ENCODE peak calls at places on chromosomes 2 and 18, in seven cellular contexts. P is right lobe of liver; D is spleen; E is CD8-positive, alpha-beta T cell; W is A549; M is suprapubic skin; J is tibial artery. V is an unnamed sample.

GRCh38 chr2:114405486-114406250 is 36.8 kb upstream of the DPP10 start:
- DNase-seq in M (no peak), D (no peak), P (no peak), W (no peak), E (no peak), J (no peak), V (no peak)

GRCh38 chr2:138602166-138602460 is 100.5 kb downstream of the SPOPL start:
- DNase-seq in W (no peak), P (no peak), D (no peak), M (no peak), J (no peak), E (no peak), V (no peak)

GRCh38 chr2:74226648-74227213 is 28.3 kb downstream of the MTHFD2 start:
- DNase-seq in J (peak; percentile 75), E (no peak), W (no peak), D (no peak), M (no peak), P (no peak), V (no peak)

GRCh38 chr2:222993920-222994650 is 57.9 kb upstream of the KCNE4 start:
- DNase-seq in P (no peak), E (no peak), J (peak; percentile 96), M (peak; percentile 86), W (no peak), D (no peak), V (no peak)

GRCh38 chr2:217166241-217166640 is 306.4 kb upstream of the TNP1 start:
- DNase-seq in J (no peak), W (no peak), P (no peak), E (no peak), D (no peak), M (no peak), V (no peak)

GRCh38 chr2:190404487-190404886 is 3.7 kb upstream of the MFSD6 start:
- DNase-seq in M (no peak), D (no peak), W (no peak), E (no peak), J (no peak), P (no peak), V (no peak)

GRCh38 chr2:68799138-68799537 is 64.5 kb downstream of the ARHGAP25 start:
- DNase-seq in P (no peak), D (no peak), W (no peak), M (no peak), J (no peak), E (no peak), V (no peak)

GRCh38 chr2:189933911-189934399 is 128.6 kb downstream of the MSTN start:
- DNase-seq in P (no peak), M (no peak), E (no peak), J (no peak), W (peak; percentile 22), D (no peak), V (no peak)

GRCh38 chr2:127643698-127644660 is 2.0 kb upstream of the GPR17 start:
- DNase-seq in D (peak; percentile 76), E (no peak), P (no peak), M (no peak), W (no peak), J (no peak), V (peak; percentile 68)

GRCh38 chr2:96502891-96503636 is 2.1 kb downstream of the NEURL3 start:
- DNase-seq in J (peak; percentile 48), P (no peak), D (peak; percentile 72), M (no peak), W (no peak), E (no peak), V (no peak)

GRCh38 chr2:162839419-162839818 is 852 bp upstream of the KCNH7 start:
- DNase-seq in D (no peak), M (no peak), W (no peak), E (no peak), J (peak; percentile 41), P (no peak), V (no peak)

GRCh38 chr2:14903709-14904374 is 271.3 kb downstream of the LRATD1 start:
- DNase-seq in J (no peak), E (no peak), M (no peak), D (peak; percentile 77), P (peak; percentile 60), W (peak; percentile 32), V (no peak)

GRCh38 chr18:76130845-76131244 is 364.2 kb downstream of the ZNF516 start:
- DNase-seq in M (no peak), P (no peak), D (no peak), W (no peak), E (no peak), J (no peak), V (no peak)

GRCh38 chr18:43277164-43277600 is at the start of gene SYT4:
- DNase-seq in E (no peak), D (peak; percentile 57), M (no peak), P (peak; percentile 68), W (no peak), J (no peak), V (peak; percentile 42)

GRCh38 chr2:688504-689076 is 11.4 kb upstream of the TMEM18 start:
- DNase-seq in D (no peak), W (no peak), P (no peak), J (no peak), M (no peak), E (no peak), V (peak; percentile 43)

GRCh38 chr2:188511346-188511745 is 219.7 kb downstream of the GULP1 start:
- DNase-seq in W (no peak), P (no peak), M (no peak), D (no peak), J (no peak), E (no peak), V (no peak)

GRCh38 chr18:74501386-74501785 is 5.2 kb downstream of the CNDP2 start:
- DNase-seq in E (no peak), D (no peak), P (no peak), M (no peak), W (no peak), J (peak; percentile 15), V (no peak)
- H3K4me1 ChIP-seq in E (peaks cover 37% of the 10 kb centered on the region), D (peaks cover 46% of the 10 kb centered on the region), P (no peaks in the 10 kb centered on the region), M (peaks cover 38% of the 10 kb centered on the region), W (peaks cover 6% of the 10 kb centered on the region), J (peaks cover 9% of the 10 kb centered on the region), V (peaks cover 17% of the 10 kb centered on the region)

DNA sequence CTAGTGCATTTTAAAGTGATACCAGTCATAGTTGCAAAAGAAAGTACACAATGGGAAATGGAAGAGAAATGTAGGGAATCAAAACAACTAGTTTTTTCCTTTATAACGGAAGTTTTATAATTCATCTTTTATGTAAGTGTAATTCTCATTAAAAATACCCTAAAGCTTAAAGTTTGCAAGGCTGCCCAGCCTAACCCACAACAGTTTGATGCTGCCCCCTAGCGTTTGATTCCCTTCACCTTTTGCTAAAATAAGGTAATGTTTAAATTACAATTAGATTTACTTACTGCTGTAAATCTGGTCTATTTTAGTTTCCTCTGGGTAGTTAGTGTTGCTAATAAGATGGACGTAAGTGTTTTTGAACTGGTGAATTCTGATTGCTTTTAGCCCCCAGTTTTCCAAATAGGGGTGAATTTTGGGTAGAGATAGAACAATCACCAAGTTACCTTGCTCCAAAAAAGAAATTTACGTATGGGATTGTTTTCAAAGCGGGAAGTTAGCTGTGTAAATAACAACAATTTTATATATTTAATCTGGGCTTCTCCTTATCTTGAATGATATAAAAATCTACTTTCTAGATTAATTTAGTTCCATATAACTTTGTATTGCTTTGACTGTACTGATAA is 3.4 kb downstream of the SLC39A10 start:
- DNase-seq in J (peak; percentile 71), W (peak; percentile 18), M (peak; percentile 74), P (no peak), E (peak; percentile 56), D (no peak), V (no peak)
- H3K4me3 ChIP-seq in J (no peak overlapping the region), W (peak overlapping the region; percentile 95), M (no peak overlapping the region), P (no peak overlapping the region), E (peak overlapping the region; percentile 57), D (peak overlapping the region; percentile 75), V (peak overlapping the region; percentile 84)

GRCh38 chr2:101699191-101699938 is 1.9 kb downstream of the MAP4K4 start:
- DNase-seq in E (no peak), P (no peak), W (no peak), M (no peak), D (no peak), J (no peak), V (no peak)

GRCh38 chr2:101697794-101698418 is 399 bp downstream of the MAP4K4 start:
- DNase-seq in J (no peak), E (no peak), D (peak; percentile 86), P (no peak), W (no peak), M (no peak), V (peak; percentile 87)

GRCh38 chr2:101696272-101697123 is 1.0 kb upstream of the MAP4K4 start:
- DNase-seq in M (no peak), J (no peak), P (no peak), E (no peak), W (no peak), D (no peak), V (no peak)

GRCh38 chr2:101698419-101699190 is 1.1 kb downstream of the MAP4K4 start:
- DNase-seq in D (no peak), P (no peak), M (no peak), W (peak; percentile 24), J (no peak), E (no peak), V (no peak)

GRCh38 chr2:101697124-101697793 is at the start of gene MAP4K4:
- DNase-seq in E (peak; percentile 53), P (peak; percentile 91), J (peak; percentile 92), M (peak; percentile 88), D (peak; percentile 95), W (peak; percentile 72), V (peak; percentile 96)
- TF ChIP-seq CTCF in E (no peak), P (peak; percentile 43), J (peak; percentile 24), M (no peak), D (no peak), W (peak; percentile 41), V (peak; percentile 9)

GRCh38 chr18:22932885-22933205 is 283 bp upstream of the RBBP8 start:
- DNase-seq in D (no peak), P (no peak), J (no peak), E (no peak), M (no peak), W (no peak), V (no peak)
- H3K4me1 ChIP-seq in D (peaks cover 7% of the 10 kb centered on the region), P (no peaks in the 10 kb centered on the region), J (peaks cover 5% of the 10 kb centered on the region), E (peaks cover 4% of the 10 kb centered on the region), M (peaks cover 12% of the 10 kb centered on the region), W (peaks cover 10% of the 10 kb centered on the region), V (peaks cover 20% of the 10 kb centered on the region)

GRCh38 chr18:58670561-58671121 is 624 bp upstream of the MALT1 start:
- DNase-seq in M (no peak), W (no peak), P (no peak), E (no peak), J (no peak), D (peak; percentile 70), V (no peak)
- H3K4me3 ChIP-seq in M (peak overlapping the region; percentile 94), W (peak overlapping the region; percentile 90), P (peak overlapping the region; percentile 62), E (peak overlapping the region; percentile 83), J (peak overlapping the region; percentile 78), D (peak overlapping the region; percentile 75), V (peak overlapping the region; percentile 69)

GRCh38 chr2:19351499-19351898 is 6.9 kb downstream of the OSR1 start:
- DNase-seq in E (no peak), W (no peak), P (no peak), M (no peak), J (no peak), D (no peak), V (peak; percentile 75)

GRCh38 chr2:19351914-19352697 is 6.3 kb downstream of the OSR1 start:
- DNase-seq in D (no peak), E (no peak), J (peak; percentile 78), M (no peak), P (no peak), W (no peak), V (no peak)

GRCh38 chr2:19354417-19355022 is 3.9 kb downstream of the OSR1 start:
- DNase-seq in P (no peak), D (no peak), J (no peak), E (no peak), M (no peak), W (no peak), V (no peak)

GRCh38 chr2:19353721-19354050 is 4.7 kb downstream of the OSR1 start:
- DNase-seq in P (no peak), D (no peak), W (no peak), M (no peak), J (no peak), E (no peak), V (no peak)

GRCh38 chr2:19352946-19353720 is 5.3 kb downstream of the OSR1 start:
- DNase-seq in J (no peak), E (no peak), P (no peak), D (no peak), M (no peak), W (no peak), V (peak; percentile 65)
- TF ChIP-seq CTCF in J (peak; percentile 7), E (no peak), P (no peak), D (no peak), M (no peak), W (no peak), V (no peak)

V was measured in left lung.